ENCODE peak calls at places on chromosomes 11 and 22, in six cellular contexts. P is K562; C is uterus; I is heart right ventricle; L is mammary epithelial cell; J is CD8-positive, alpha-beta T cell. K is an unnamed sample.

GRCh38 chr22:26713823-26714449 is 56.5 kb downstream of the MIAT start:
- DNase-seq in I (no peak), C (no peak), J (no peak), P (no peak), L (no peak), K (no peak)

GRCh38 chr11:50333861-50334260 is 301.2 kb downstream of the OR4C45 start:
- DNase-seq in L (no peak), P (no peak), J (no peak), I (no peak), C (no peak), K (no peak)

GRCh38 chr11:74493816-74494630 is 499 bp upstream of the LIPT2 start:
- DNase-seq in P (no peak), I (no peak), L (peak; percentile 94), J (no peak), C (no peak), K (no peak)

GRCh38 chr11:86136542-86136941 is 67.7 kb upstream of the PICALM start:
- DNase-seq in I (no peak), C (no peak), L (no peak), J (no peak), P (no peak), K (no peak)

GRCh38 chr11:46692450-46692849 is 8.0 kb downstream of the ARHGAP1 start:
- DNase-seq in J (no peak), L (no peak), P (no peak), C (no peak), I (no peak), K (no peak)

GRCh38 chr11:116339306-116339705 is 433.5 kb downstream of the BUD13 start:
- DNase-seq in C (no peak), L (no peak), P (no peak), J (no peak), I (no peak), K (no peak)

GRCh38 chr11:1305063-1305495 is 4.4 kb downstream of the TOLLIP start:
- DNase-seq in C (no peak), I (no peak), J (no peak), P (no peak), L (no peak), K (peak; percentile 28)

GRCh38 chr22:36725366-36726006 is 21.9 kb upstream of the CACNG2 start:
- DNase-seq in C (no peak), L (no peak), J (no peak), P (no peak), I (no peak), K (no peak)

GRCh38 chr11:19789840-19790710 is 77.4 kb downstream of the NAV2 start:
- DNase-seq in J (no peak), C (no peak), P (no peak), I (no peak), L (no peak), K (no peak)

GRCh38 chr11:78354741-78355705 is 62.6 kb downstream of the GAB2 start:
- DNase-seq in C (no peak), L (no peak), J (no peak), I (no peak), P (no peak), K (no peak)

GRCh38 chr11:46918087-46918751 is at the start of gene LRP4:
- DNase-seq in J (peak; percentile 17), P (peak; percentile 93), L (no peak), C (peak; percentile 37), I (peak; percentile 42), K (peak; percentile 57)

GRCh38 chr11:69984457-69985261 is 93.5 kb upstream of the ANO1 start:
- DNase-seq in C (no peak), L (no peak), J (no peak), I (no peak), P (no peak), K (no peak)

GRCh38 chr11:1388763-1389102 is 1.0 kb upstream of the BRSK2 start:
- DNase-seq in L (no peak), I (no peak), C (no peak), P (no peak), J (no peak), K (no peak)

GRCh38 chr11:128716661-128717210 is 22.9 kb downstream of the FLI1 start:
- DNase-seq in J (no peak), P (no peak), L (no peak), C (no peak), I (no peak), K (no peak)

GRCh38 chr11:115607621-115608191 is 103.5 kb upstream of the CADM1 start:
- DNase-seq in J (no peak), C (no peak), P (no peak), L (no peak), I (peak; percentile 66), K (no peak)

GRCh38 chr11:2990617-2991476 is 1.3 kb downstream of the NAP1L4 start:
- DNase-seq in C (no peak), J (peak; percentile 27), P (no peak), L (peak; percentile 59), I (no peak), K (no peak)

GRCh38 chr22:26134654-26135330 is 34.5 kb upstream of the SEZ6L start:
- DNase-seq in C (no peak), I (no peak), J (no peak), L (no peak), P (no peak), K (no peak)

GRCh38 chr11:3217751-3218482 is 696 bp downstream of the MRGPRG start:
- DNase-seq in L (no peak), I (no peak), C (peak; percentile 9), P (no peak), J (no peak), K (no peak)

GRCh38 chr11:116643521-116643920 is 129.3 kb downstream of the BUD13 start:
- DNase-seq in C (no peak), P (no peak), I (no peak), L (no peak), J (no peak), K (no peak)

GRCh38 chr11:107545101-107545514 is 20.4 kb downstream of the ALKBH8 start:
- DNase-seq in J (no peak), L (peak; percentile 94), C (no peak), I (no peak), P (no peak), K (no peak)

GRCh38 chr11:94948070-94948617 is 25.2 kb downstream of the CWC15 start:
- DNase-seq in C (no peak), P (no peak), L (peak; percentile 13), J (no peak), I (no peak), K (no peak)

GRCh38 chr11:101010899-101011298 is 118.7 kb downstream of the PGR start:
- DNase-seq in I (no peak), L (no peak), J (no peak), C (no peak), P (no peak), K (no peak)

GRCh38 chr11:70487763-70488162 is 89.4 kb downstream of the CTTN start:
- DNase-seq in L (no peak), I (no peak), C (no peak), J (no peak), P (no peak), K (no peak)

GRCh38 chr11:72204865-72205264 is 11.7 kb upstream of the FOLR2 start:
- DNase-seq in L (no peak), P (no peak), I (no peak), J (no peak), C (no peak), K (no peak)
- TF ChIP-seq CTCF in L (no peak), P (no peak), I (no peak), J (no peak), C (no peak), K (no peak)

GRCh38 chr11:79482800-79483199 is 42.0 kb upstream of the TENM4 start:
- DNase-seq in P (no peak), J (no peak), L (no peak), C (no peak), I (no peak), K (no peak)
- H3K27ac ChIP-seq in P (no peak overlapping the region), J (no peak overlapping the region), L (no peak overlapping the region), C (no peak overlapping the region), I (no peak overlapping the region), K (no peak overlapping the region)

GRCh38 chr22:17157714-17158113 is 1.4 kb downstream of the HDHD5 start:
- DNase-seq in P (no peak), L (no peak), J (no peak), C (no peak), I (no peak), K (no peak)

GRCh38 chr22:17158568-17159503 is at the start of gene HDHD5:
- DNase-seq in P (peak; percentile 99), C (peak; percentile 88), L (peak; percentile 89), J (peak; percentile 88), I (peak; percentile 91), K (peak; percentile 87)

GRCh38 chr22:17158176-17158567 is 905 bp downstream of the HDHD5 start:
- DNase-seq in I (no peak), L (no peak), C (no peak), P (no peak), J (no peak), K (no peak)

GRCh38 chr22:17154971-17155370 is 4.1 kb downstream of the HDHD5 start:
- DNase-seq in L (no peak), I (no peak), J (no peak), C (no peak), P (no peak), K (no peak)

GRCh38 chr22:17155941-17156340 is 3.1 kb downstream of the HDHD5 start:
- DNase-seq in J (no peak), P (no peak), I (no peak), C (no peak), L (no peak), K (no peak)
- H3K4me3 ChIP-seq in J (no peak overlapping the region), P (no peak overlapping the region), I (no peak overlapping the region), C (no peak overlapping the region), L (no peak overlapping the region), K (no peak overlapping the region)

GRCh38 chr22:30665266-30665665 is 2.4 kb downstream of the DUSP18 start:
- DNase-seq in L (no peak), I (no peak), C (no peak), P (no peak), J (no peak), K (no peak)

GRCh38 chr22:30667092-30667485 is 586 bp downstream of the DUSP18 start:
- DNase-seq in J (no peak), L (no peak), I (no peak), P (no peak), C (no peak), K (no peak)

GRCh38 chr22:30665786-30666185 is 1.9 kb downstream of the DUSP18 start:
- DNase-seq in I (no peak), P (no peak), C (no peak), J (no peak), L (no peak), K (no peak)

GRCh38 chr22:30668306-30668655 is 606 bp upstream of the DUSP18 start:
- DNase-seq in P (no peak), J (no peak), I (no peak), L (no peak), C (no peak), K (no peak)

DNA sequence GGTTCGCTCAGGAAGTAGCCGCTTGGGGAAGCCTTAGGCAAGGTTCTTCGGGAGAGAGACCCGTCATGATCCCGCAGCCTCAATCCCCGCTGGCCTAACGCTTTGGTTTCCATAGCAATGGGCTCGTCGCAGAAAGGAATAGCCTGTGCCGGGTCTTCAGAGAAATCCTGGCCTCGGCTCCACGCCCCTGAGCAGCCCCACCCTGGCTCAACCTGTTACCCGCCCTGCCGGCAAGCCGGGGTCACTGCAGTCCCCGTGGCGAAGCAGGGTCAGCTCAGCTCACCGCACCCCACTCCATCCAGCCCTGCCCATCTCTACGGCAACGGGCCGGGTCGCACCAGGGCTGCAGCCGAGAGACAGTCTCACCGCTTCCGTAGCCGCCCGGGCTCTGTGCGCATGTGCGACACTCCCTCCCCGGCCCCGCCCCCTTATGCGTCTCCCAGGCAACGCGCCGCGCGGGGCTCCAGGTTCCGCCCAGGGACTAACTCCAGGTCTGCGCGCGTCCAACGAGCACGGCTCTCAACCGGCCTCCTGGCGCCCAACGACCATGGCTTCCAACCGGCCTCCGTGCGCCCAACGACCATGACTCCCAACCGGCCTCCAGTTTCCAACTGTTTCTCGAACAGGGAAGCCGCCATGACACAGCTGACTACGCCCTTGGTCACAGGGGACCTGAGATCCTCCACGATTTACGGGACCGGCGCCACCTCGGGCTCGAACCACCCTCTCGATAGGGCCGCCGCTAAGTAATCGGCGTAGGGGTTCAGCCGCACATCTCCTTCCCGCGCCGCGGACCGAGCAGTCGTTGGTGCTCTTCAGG is at the start of gene DUSP18:
- DNase-seq in L (peak; percentile 93), I (peak; percentile 92), C (peak; percentile 93), J (peak; percentile 95), P (peak; percentile 96), K (peak; percentile 92)
- TF ChIP-seq CTCF in L (peak; percentile 36), I (peak; percentile 45), C (no peak), J (no peak), P (peak; percentile 59), K (peak; percentile 30)